ENCODE peak calls at places on chromosomes 1 and 21, in ten cellular contexts. S, A, R, H, G, N, Z, C, D and F are unnamed samples.

GRCh38 chr1:184462990-184463389 is 76.2 kb downstream of the C1orf21 start:
- DNase-seq in S (no peak), A (no peak), R (no peak), H (no peak), G (no peak), N (no peak), Z (no peak), C (no peak), D (no peak), F (no peak)

GRCh38 chr1:26289158-26290059 is 9.5 kb downstream of the SH3BGRL3 start:
- DNase-seq in S (no peak), A (no peak), R (no peak), H (no peak), G (no peak), N (peak), Z (no peak), C (no peak), D (no peak), F (no peak)

GRCh38 chr1:8025061-8025670 is 943 bp downstream of the ERRFI1 start:
- DNase-seq in S (no peak), A (peak), R (no peak), H (peak), G (peak), N (no peak), Z (no peak), C (peak), D (no peak), F (no peak)

GRCh38 chr1:34794001-34794789 is 1.4 kb downstream of the GJA4 start:
- DNase-seq in S (no peak), A (no peak), R (no peak), H (no peak), G (no peak), N (no peak), Z (no peak), C (no peak), D (no peak), F (no peak)

GRCh38 chr1:37085393-37085792 is 51.1 kb upstream of the GRIK3 start:
- DNase-seq in S (no peak), A (no peak), R (no peak), H (no peak), G (no peak), N (no peak), Z (peak), C (no peak), D (peak), F (no peak)

GRCh38 chr1:7101187-7101586 is 315.9 kb downstream of the CAMTA1 start:
- DNase-seq in S (peak), A (no peak), R (no peak), H (no peak), G (no peak), N (no peak), Z (no peak), C (no peak), D (no peak), F (no peak)

GRCh38 chr1:44524655-44525530 is 119.8 kb downstream of the RNF220 start:
- DNase-seq in S (no peak), A (no peak), R (no peak), H (no peak), G (no peak), N (no peak), Z (no peak), C (no peak), D (no peak), F (no peak)

GRCh38 chr1:189597083-189597482 is 880.6 kb downstream of the BRINP3 start:
- DNase-seq in S (no peak), A (no peak), R (no peak), H (no peak), G (no peak), N (no peak), Z (no peak), C (no peak), D (no peak), F (peak)

GRCh38 chr1:74767490-74767889 is 34.5 kb downstream of the TYW3 start:
- DNase-seq in S (no peak), A (peak), R (no peak), H (peak), G (peak), N (peak), Z (peak), C (peak), D (peak), F (no peak)

GRCh38 chr1:223635236-223635635 is 30.3 kb downstream of the CAPN8 start:
- DNase-seq in S (no peak), A (no peak), R (no peak), H (no peak), G (no peak), N (no peak), Z (no peak), C (no peak), D (no peak), F (no peak)

GRCh38 chr1:156914440-156914856 is 6.0 kb upstream of the LRRC71 start:
- DNase-seq in S (peak), A (no peak), R (peak), H (peak), G (no peak), N (no peak), Z (no peak), C (no peak), D (no peak), F (no peak)

GRCh38 chr1:28144203-28145135 is 32.0 kb downstream of the PTAFR start:
- DNase-seq in S (peak), A (peak), R (no peak), H (peak), G (peak), N (peak), Z (peak), C (peak), D (no peak), F (peak)

GRCh38 chr1:221886311-221887090 is 144.6 kb upstream of the DUSP10 start:
- DNase-seq in S (no peak), A (peak), R (no peak), H (no peak), G (peak), N (no peak), Z (no peak), C (no peak), D (no peak), F (peak)

GRCh38 chr1:208190784-208191183 is 53.4 kb downstream of the PLXNA2 start:
- DNase-seq in S (no peak), A (no peak), R (no peak), H (no peak), G (no peak), N (no peak), Z (no peak), C (no peak), D (no peak), F (no peak)

GRCh38 chr21:33546076-33546475 is 3.2 kb downstream of the SON start:
- DNase-seq in S (no peak), A (peak), R (no peak), H (no peak), G (no peak), N (peak), Z (no peak), C (no peak), D (no peak), F (no peak)

GRCh38 chr1:147722114-147722513 is 38.3 kb downstream of the GJA5 start:
- DNase-seq in S (no peak), A (no peak), R (no peak), H (no peak), G (no peak), N (no peak), Z (no peak), C (no peak), D (peak), F (no peak)

GRCh38 chr1:54163573-54163972 is 10.8 kb upstream of the CDCP2 start:
- DNase-seq in S (no peak), A (no peak), R (no peak), H (no peak), G (no peak), N (no peak), Z (no peak), C (no peak), D (no peak), F (no peak)

GRCh38 chr1:2382621-2383361 is 8.6 kb downstream of the MORN1 start:
- DNase-seq in S (no peak), A (peak), R (peak), H (peak), G (peak), N (peak), Z (peak), C (peak), D (peak), F (peak)

GRCh38 chr1:163697137-163697536 is 375.4 kb downstream of the NUF2 start:
- DNase-seq in S (no peak), A (no peak), R (no peak), H (no peak), G (no peak), N (no peak), Z (no peak), C (no peak), D (no peak), F (no peak)

GRCh38 chr1:248828845-248829244 is 3.1 kb upstream of the SH3BP5L start:
- DNase-seq in S (peak), A (peak), R (peak), H (peak), G (peak), N (no peak), Z (peak), C (peak), D (no peak), F (peak)

GRCh38 chr1:35486858-35487408 is 70.3 kb downstream of the KIAA0319L start:
- DNase-seq in S (no peak), A (no peak), R (peak), H (no peak), G (no peak), N (no peak), Z (peak), C (no peak), D (no peak), F (no peak)

GRCh38 chr1:227895828-227896685 is 51.7 kb downstream of the WNT9A start:
- DNase-seq in S (peak), A (no peak), R (no peak), H (no peak), G (peak), N (no peak), Z (peak), C (no peak), D (peak), F (peak)

GRCh38 chr1:178644308-178645120 is 80.5 kb upstream of the RALGPS2 start:
- DNase-seq in S (peak), A (no peak), R (peak), H (no peak), G (no peak), N (peak), Z (peak), C (peak), D (no peak), F (peak)

GRCh38 chr1:241592273-241592958 is 47.8 kb downstream of the CHML start:
- DNase-seq in S (peak), A (peak), R (no peak), H (peak), G (peak), N (no peak), Z (no peak), C (no peak), D (no peak), F (peak)

DNA sequence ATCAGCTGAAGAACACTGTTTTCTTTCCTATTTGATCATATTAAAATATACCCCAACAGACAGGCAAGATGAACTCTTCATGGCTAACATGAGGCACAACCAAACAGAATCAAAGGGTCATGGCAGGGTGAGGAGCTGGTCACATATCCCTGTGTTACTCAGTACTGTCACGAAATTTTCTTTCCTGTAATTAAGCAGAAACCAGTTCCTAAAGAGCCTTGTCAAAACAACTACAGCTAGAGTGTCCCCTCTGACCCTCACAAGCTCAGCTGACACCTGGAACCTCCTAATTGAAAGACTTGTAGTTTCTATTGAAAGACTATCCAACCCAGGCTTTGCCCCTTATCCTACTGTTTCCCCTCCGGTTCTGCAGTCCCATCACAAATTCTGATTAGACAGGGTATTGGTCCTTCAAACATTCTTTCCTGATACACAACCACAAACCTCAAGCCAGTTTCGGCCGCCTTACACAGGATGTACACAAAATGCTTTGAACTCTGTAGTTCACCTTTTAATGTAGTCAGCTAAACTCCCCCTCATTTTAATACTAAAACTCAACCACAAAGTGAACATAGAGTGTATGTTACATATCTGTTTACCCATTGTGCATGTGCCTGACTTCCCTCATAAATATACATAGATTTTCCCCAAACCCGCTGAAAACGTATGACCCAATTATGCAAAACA is 651.9 kb downstream of the MRPL39 start:
- DNase-seq in S (no peak), A (no peak), R (no peak), H (no peak), G (no peak), N (no peak), Z (no peak), C (no peak), D (no peak), F (no peak)
- H2AFZ ChIP-seq in S (no peak), A (no peak), R (no peak), H (no peak), G (no peak), N (no peak), Z (no peak), C (no peak), D (no peak), F (no peak)

GRCh38 chr1:182102042-182102416 is 40.5 kb upstream of the ZNF648 start:
- DNase-seq in S (no peak), A (no peak), R (no peak), H (no peak), G (no peak), N (no peak), Z (no peak), C (no peak), D (no peak), F (no peak)
- H3K4me2 ChIP-seq in S (no peak), A (no peak), R (peak), H (no peak), G (peak), N (no peak), Z (peak), C (no peak), D (peak), F (peak)

GRCh38 chr1:52444465-52444864 is 40.1 kb downstream of the PRPF38A start:
- DNase-seq in S (no peak), A (no peak), R (no peak), H (no peak), G (peak), N (no peak), Z (no peak), C (no peak), D (no peak), F (no peak)
- H2AFZ ChIP-seq in S (no peak), A (no peak), R (no peak), H (no peak), G (peak), N (no peak), Z (no peak), C (no peak), D (no peak), F (no peak)

DNA sequence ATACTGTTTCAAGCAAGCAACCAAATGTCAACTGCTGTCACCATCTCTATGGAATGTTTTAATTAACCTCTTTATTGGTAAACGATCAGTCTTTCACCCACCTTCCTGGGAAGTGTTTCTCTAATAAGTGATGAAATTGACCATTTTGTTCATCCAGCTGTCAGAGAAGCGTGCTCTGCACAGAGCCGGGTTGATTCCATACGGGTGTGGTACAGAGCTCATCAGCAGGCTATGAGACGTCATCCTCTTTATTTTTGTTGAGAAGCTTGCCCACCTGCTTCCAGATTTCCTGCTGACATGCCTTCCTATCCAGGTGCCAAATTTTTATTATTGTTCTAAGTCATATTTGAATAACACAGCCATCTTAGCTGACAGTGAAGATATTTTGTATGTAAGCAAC is 482.5 kb downstream of the RWDD3 start:
- DNase-seq in S (no peak), A (no peak), R (no peak), H (no peak), G (no peak), N (no peak), Z (no peak), C (no peak), D (no peak), F (no peak)
- H3K4me2 ChIP-seq in S (no peak), A (no peak), R (no peak), H (no peak), G (no peak), N (no peak), Z (no peak), C (no peak), D (no peak), F (no peak)

GRCh38 chr1:192737311-192737710 is 71.5 kb upstream of the RGS2 start:
- DNase-seq in S (no peak), A (no peak), R (peak), H (peak), G (no peak), N (no peak), Z (no peak), C (peak), D (no peak), F (no peak)
- H2AFZ ChIP-seq in S (no peak), A (peak), R (no peak), H (no peak), G (no peak), N (no peak), Z (no peak), C (peak), D (no peak), F (peak)

DNA sequence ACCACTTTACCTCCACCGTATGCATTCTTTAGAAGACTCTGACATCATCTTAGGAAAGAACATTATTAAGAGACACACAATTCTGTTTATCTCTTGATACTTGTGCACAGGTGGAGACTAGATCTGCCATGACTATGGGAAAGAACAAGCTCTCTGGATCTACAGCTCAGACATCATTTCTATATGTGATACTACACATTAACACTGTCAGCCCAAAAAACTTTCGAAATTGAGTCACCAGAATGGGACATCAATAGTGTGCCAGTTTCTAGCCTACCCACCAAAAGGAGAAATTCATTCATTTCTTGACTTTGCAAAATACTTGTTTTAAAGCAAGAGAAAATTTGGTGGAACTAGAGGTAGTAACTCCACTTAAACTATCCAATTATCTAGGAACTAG is 6.0 kb upstream of the EVI5 start:
- DNase-seq in S (no peak), A (no peak), R (no peak), H (no peak), G (no peak), N (no peak), Z (no peak), C (no peak), D (no peak), F (no peak)
- H3K4me2 ChIP-seq in S (no peak), A (no peak), R (no peak), H (no peak), G (no peak), N (no peak), Z (no peak), C (no peak), D (no peak), F (no peak)